ENCODE peak calls at places on chromosomes 13 and 19, in eight cellular contexts. V is mesendoderm; G is hepatocyte; M is GM23338; H is ovary; L is heart left ventricle; I is CD8-positive, alpha-beta memory T cell; Y is colonic mucosa. W is an unnamed sample. For H3K36me3 and H3K4me1, the result is how much of the 10 kb centered on the place peaks cover.

GRCh38 chr13:93477238-93477637 is 250.6 kb downstream of the GPC6 start:
- DNase-seq in L (no peak), I (no peak), H (no peak), G (no peak), M (no peak), Y (no peak), V (no peak), W (no peak)

GRCh38 chr19:13366529-13367143 is 139.6 kb downstream of the CACNA1A start:
- DNase-seq in M (peak), G (no peak), Y (no peak), V (peak), I (no peak), L (no peak), H (no peak), W (peak)

GRCh38 chr13:50838701-50839100 is 4.8 kb downstream of the DLEU7 start:
- DNase-seq in I (no peak), Y (no peak), V (no peak), H (no peak), M (no peak), G (no peak), L (no peak), W (no peak)

GRCh38 chr19:27765912-27766725 is 1446.8 kb downstream of the UQCRFS1 start:
- DNase-seq in I (no peak), H (no peak), G (no peak), V (no peak), L (no peak), Y (peak), M (no peak), W (no peak)

GRCh38 chr13:41780736-41781708 is 179.9 kb downstream of the VWA8 start:
- DNase-seq in Y (no peak), M (no peak), L (no peak), H (no peak), G (no peak), I (no peak), V (no peak), W (no peak)

GRCh38 chr13:99398071-99398470 is 90.9 kb upstream of the GPR183 start:
- DNase-seq in M (no peak), G (no peak), L (no peak), V (no peak), Y (no peak), H (no peak), I (no peak), W (no peak)

GRCh38 chr19:29743681-29744080 is 28.6 kb upstream of the C19orf12 start:
- DNase-seq in V (no peak), M (no peak), L (no peak), Y (no peak), G (no peak), H (no peak), I (no peak), W (no peak)

GRCh38 chr19:39996218-39996810 is 546 bp upstream of the ZNF546 start:
- DNase-seq in M (no peak), L (no peak), I (no peak), V (no peak), G (peak), Y (no peak), H (no peak), W (peak)

GRCh38 chr13:114033541-114034315 is 59.9 kb upstream of the C13orf46 start:
- DNase-seq in G (no peak), L (no peak), I (no peak), V (no peak), Y (no peak), M (no peak), H (no peak), W (no peak)

GRCh38 chr13:24161010-24161775 is 673 bp downstream of the SPATA13 start:
- DNase-seq in I (peak), G (peak), Y (peak), V (peak), H (peak), L (no peak), M (peak), W (peak)

GRCh38 chr19:17213334-17213733 is 1.8 kb upstream of the USE1 start:
- DNase-seq in I (no peak), G (peak), V (no peak), Y (no peak), M (no peak), H (no peak), L (no peak), W (no peak)
- H3K36me3 ChIP-seq in I (under half), G (under half), V (under half), Y (under half), M (under half), H (under half), L (half or more), W (under half)

DNA sequence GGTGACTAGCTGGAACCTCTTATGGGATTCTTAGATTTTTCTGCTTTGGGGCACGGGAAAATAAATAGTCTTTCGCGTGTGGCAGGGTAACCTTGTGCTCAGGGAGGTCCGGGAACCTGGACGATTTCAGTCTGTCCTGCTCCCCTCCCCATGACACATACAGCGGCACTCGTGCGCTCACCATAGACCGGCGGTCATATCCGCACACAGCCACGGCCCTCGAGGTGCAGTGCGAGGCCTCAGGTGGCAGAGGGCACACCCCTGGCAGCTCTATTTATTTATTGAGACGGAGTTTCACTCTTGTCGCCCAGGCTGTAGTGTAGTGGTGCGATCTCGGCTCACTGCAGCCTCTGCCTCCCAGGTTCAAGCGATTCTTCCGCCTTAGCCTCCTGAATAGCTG is 3.0 kb downstream of the ONECUT3 start:
- DNase-seq in M (no peak), L (no peak), Y (no peak), V (no peak), G (no peak), I (no peak), H (no peak), W (no peak)
- H3K4me3 ChIP-seq in M (peak), L (no peak), Y (no peak), V (no peak), G (no peak), I (no peak), H (no peak), W (no peak)

GRCh38 chr13:30413842-30414241 is 8.5 kb upstream of the UBE2L5 start:
- DNase-seq in L (no peak), H (no peak), I (no peak), G (no peak), V (no peak), Y (no peak), M (no peak), W (no peak)

GRCh38 chr13:30409911-30410704 is 12.2 kb upstream of the UBE2L5 start:
- DNase-seq in L (peak), G (peak), Y (no peak), V (peak), I (no peak), H (peak), M (no peak), W (no peak)

GRCh38 chr13:30412351-30412750 is 9.9 kb upstream of the UBE2L5 start:
- DNase-seq in H (no peak), L (no peak), Y (no peak), V (no peak), I (no peak), G (no peak), M (no peak), W (no peak)

GRCh38 chr13:30408319-30409101 is 13.8 kb upstream of the UBE2L5 start:
- DNase-seq in Y (peak), G (peak), V (peak), M (peak), H (peak), L (peak), I (peak), W (peak)

GRCh38 chr13:30410705-30411125 is 11.6 kb upstream of the UBE2L5 start:
- DNase-seq in I (no peak), H (no peak), G (no peak), M (no peak), Y (no peak), V (no peak), L (no peak), W (no peak)
- H3K4me1 ChIP-seq in I (under half), H (under half), G (under half), M (under half), Y (under half), V (under half), L (under half), W (under half)

DNA sequence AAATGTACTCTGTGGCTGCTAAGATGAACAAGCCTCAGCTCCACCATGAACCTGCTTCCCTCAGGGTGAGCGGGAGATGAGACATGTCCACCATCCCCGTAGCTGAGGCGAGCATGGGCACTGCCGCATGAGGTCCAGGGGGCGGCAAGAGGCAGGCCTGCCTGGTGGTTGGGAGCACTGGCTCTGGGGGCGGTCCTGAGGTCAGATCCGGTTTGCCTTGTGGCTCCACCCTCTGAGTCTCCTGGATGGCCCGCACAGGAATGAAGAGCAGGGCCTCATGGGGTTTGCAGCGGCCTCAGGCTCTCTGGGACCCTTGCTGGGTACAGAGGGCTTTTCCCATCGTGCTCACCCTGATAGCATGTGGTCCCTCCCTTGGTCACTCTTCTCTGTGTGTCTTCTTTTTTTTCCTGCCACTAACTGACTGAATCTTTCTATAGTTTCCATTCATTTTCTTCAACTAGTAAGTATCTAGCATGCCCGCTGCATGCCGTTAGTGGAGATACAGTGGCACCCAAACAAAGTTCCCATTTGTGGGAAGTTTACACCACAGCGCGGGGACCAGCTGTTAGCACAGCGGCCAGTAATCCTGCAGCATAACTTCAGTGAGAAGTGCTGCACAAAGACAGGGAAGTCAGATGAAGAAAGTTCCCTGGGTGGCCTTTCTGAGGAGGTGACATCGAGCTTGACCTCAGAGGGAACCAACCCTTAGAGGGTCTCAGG is 37.3 kb downstream of the CAPN12 start:
- DNase-seq in G (no peak), I (no peak), V (peak), Y (no peak), H (no peak), M (peak), L (no peak), W (no peak)
- H3K36me3 ChIP-seq in G (under half), I (half or more), V (under half), Y (half or more), H (under half), M (under half), L (half or more), W (half or more)

GRCh38 chr19:38386300-38386967 is 1.4 kb downstream of the GGN start:
- DNase-seq in I (no peak), H (no peak), Y (no peak), M (peak), L (peak), V (no peak), G (peak), W (peak)
- H3K4me3 ChIP-seq in I (no peak), H (no peak), Y (no peak), M (peak), L (no peak), V (no peak), G (no peak), W (no peak)

DNA sequence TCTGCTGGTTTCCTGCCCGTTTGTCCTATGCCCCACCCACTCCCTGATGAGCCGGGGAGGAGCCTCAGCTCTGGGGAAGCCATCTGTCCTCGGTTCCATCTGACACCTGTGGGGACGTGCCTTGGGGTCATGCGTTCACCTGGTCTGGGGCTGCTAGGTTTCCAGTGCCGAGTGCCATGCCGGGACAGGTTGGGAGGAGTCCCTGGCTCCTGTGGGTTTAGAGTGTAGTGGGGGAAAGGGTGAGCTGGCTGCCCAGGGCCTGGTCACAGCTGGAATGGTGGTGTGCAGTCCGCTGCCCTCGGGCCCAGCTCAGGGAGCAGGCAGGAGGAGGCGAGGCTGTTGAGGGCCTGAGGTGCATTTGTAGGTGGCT is 2.5 kb downstream of the KDM4B start:
- DNase-seq in V (peak), I (peak), M (peak), L (no peak), H (no peak), G (no peak), Y (peak), W (peak)
- H3K4me1 ChIP-seq in V (under half), I (under half), M (under half), L (under half), H (under half), G (under half), Y (under half), W (under half)

GRCh38 chr19:20124879-20125278 is 42.1 kb upstream of the ZNF486 start:
- DNase-seq in I (no peak), M (no peak), H (no peak), V (no peak), L (no peak), G (no peak), Y (no peak), W (no peak)
- H3K36me3 ChIP-seq in I (under half), M (under half), H (under half), V (under half), L (under half), G (under half), Y (under half), W (under half)